ENCODE peak calls at places on chromosomes 13 and 19, in four cellular contexts. W is stimulated activated effector memory CD8-positive, alpha-beta T cell treated with anti-CD3 and anti-CD28 coated beads, Interleukin-12 subunit alpha, Interleukin-12 subunit beta, amount 100 ng/mL, for 72 hours; K is small intestine; U is Calu3. V is an unnamed sample.

GRCh38 chr13:32019612-32020233 is 11.9 kb upstream of the FRY start:
- DNase-seq in U (peak), K (peak), W (no peak), V (peak)

GRCh38 chr19:16285769-16286564 is 38.7 kb upstream of the KLF2 start:
- DNase-seq in K (no peak), W (no peak), U (no peak), V (peak)

GRCh38 chr19:9793051-9793591 is 24.6 kb upstream of the ZNF846 start:
- DNase-seq in U (no peak), W (no peak), K (peak), V (no peak)

GRCh38 chr13:26540319-26540718 is 17.2 kb upstream of the WASF3 start:
- DNase-seq in U (no peak), K (no peak), W (no peak), V (no peak)

GRCh38 chr19:40141546-40141945 is 49.7 kb upstream of the MAP3K10 start:
- DNase-seq in U (no peak), W (no peak), K (no peak), V (no peak)

GRCh38 chr19:46328079-46328478 is 18.8 kb upstream of the PPP5C start:
- DNase-seq in W (no peak), U (no peak), K (no peak), V (no peak)

GRCh38 chr13:34383728-34384127 is 558.3 kb upstream of the NBEA start:
- DNase-seq in K (no peak), U (no peak), W (no peak), V (no peak)

GRCh38 chr19:13275016-13275722 is 125.0 kb downstream of the IER2 start:
- DNase-seq in W (no peak), U (no peak), K (no peak), V (no peak)

GRCh38 chr19:2051771-2052704 is 994 bp upstream of the MKNK2 start:
- DNase-seq in U (no peak), K (peak), W (peak), V (peak)

GRCh38 chr19:41426116-41426841 is 895 bp downstream of the B3GNT8 start:
- DNase-seq in W (no peak), K (peak), U (no peak), V (no peak)

GRCh38 chr13:60572003-60572792 is 175.2 kb downstream of the TDRD3 start:
- DNase-seq in W (no peak), K (no peak), U (no peak), V (no peak)

GRCh38 chr13:106449096-106449495 is 86.4 kb downstream of the EFNB2 start:
- DNase-seq in W (no peak), U (no peak), K (no peak), V (no peak)

GRCh38 chr13:39836038-39836437 is 180.6 kb downstream of the COG6 start:
- DNase-seq in U (peak), W (no peak), K (no peak), V (no peak)

GRCh38 chr19:3982701-3983541 is 2.3 kb downstream of the EEF2 start:
- DNase-seq in W (peak), K (no peak), U (no peak), V (no peak)

GRCh38 chr13:24473646-24474045 is 38.9 kb downstream of the PARP4 start:
- DNase-seq in U (no peak), K (peak), W (no peak), V (no peak)

GRCh38 chr13:76677047-76677446 is 209.2 kb downstream of the KCTD12 start:
- DNase-seq in U (no peak), W (no peak), K (no peak), V (no peak)

GRCh38 chr19:46813570-46814358 is 25.4 kb upstream of the SLC1A5 start:
- DNase-seq in U (peak), K (no peak), W (no peak), V (no peak)

GRCh38 chr19:3062165-3063105 is at the start of gene TLE5:
- DNase-seq in U (peak), W (peak), K (peak), V (peak)

V was measured in naive thymus-derived CD4-positive, alpha-beta T cell.